ENCODE peak calls at places on chromosomes 11 and 22, in ten cellular contexts. Y is HL-60; S is body of pancreas; R is upper lobe of right lung; E is pancreas; H is lower lobe of right lung; D is CD4-positive, CD25-positive, alpha-beta regulatory T cell; U is cardiac muscle cell; J is H9; F is fibroblast of lung. A is an unnamed sample. For H3K27me3, the result is how much of the 10 kb centered on the place peaks cover.

GRCh38 chr11:32386770-32387377 is 48.5 kb downstream of the WT1 start:
- DNase-seq in D (no peak), F (peak), J (no peak), H (no peak), R (no peak), E (no peak), U (peak), S (no peak), Y (peak), A (no peak)

GRCh38 chr11:103222801-103223200 is 113.6 kb downstream of the DYNC2H1 start:
- DNase-seq in Y (no peak), E (no peak), D (no peak), S (peak), H (no peak), U (peak), J (no peak), R (no peak), F (peak), A (no peak)

GRCh38 chr22:25627271-25627848 is 62.9 kb downstream of the GRK3 start:
- DNase-seq in J (no peak), F (peak), S (no peak), E (no peak), Y (no peak), H (no peak), D (no peak), U (peak), R (no peak), A (no peak)

GRCh38 chr22:28497188-28497587 is 182.5 kb downstream of the TTC28 start:
- DNase-seq in R (no peak), S (no peak), E (no peak), U (no peak), J (no peak), H (no peak), D (no peak), Y (no peak), F (peak), A (no peak)

GRCh38 chr22:49627217-49628181 is 200.2 kb downstream of the BRD1 start:
- DNase-seq in R (no peak), E (peak), S (no peak), F (no peak), U (no peak), H (peak), J (no peak), Y (no peak), D (no peak), A (no peak)

GRCh38 chr22:28175730-28176492 is 256.9 kb upstream of the PITPNB start:
- DNase-seq in D (no peak), H (no peak), Y (no peak), F (peak), U (no peak), S (no peak), R (no peak), E (no peak), J (no peak), A (no peak)

GRCh38 chr11:119295178-119295577 is 21.8 kb downstream of the MCAM start:
- DNase-seq in D (no peak), U (peak), E (no peak), Y (no peak), H (no peak), J (no peak), F (no peak), S (no peak), R (no peak), A (no peak)

GRCh38 chr11:131108780-131109179 is 192.5 kb upstream of the SNX19 start:
- DNase-seq in U (no peak), H (no peak), R (no peak), F (peak), S (no peak), D (no peak), E (no peak), Y (no peak), J (no peak), A (no peak)

GRCh38 chr22:48707749-48708557 is 1119.7 kb downstream of the BRD1 start:
- DNase-seq in D (no peak), R (peak), E (peak), F (no peak), Y (no peak), U (no peak), J (no peak), H (no peak), S (no peak), A (no peak)

GRCh38 chr11:24216488-24216887 is 280.4 kb upstream of the LUZP2 start:
- DNase-seq in J (no peak), D (no peak), E (no peak), Y (no peak), H (no peak), F (no peak), R (no peak), U (no peak), S (no peak), A (no peak)

GRCh38 chr11:34480339-34480738 is 33.3 kb downstream of the ELF5 start:
- DNase-seq in U (peak), S (no peak), R (no peak), H (no peak), D (no peak), E (no peak), J (no peak), F (peak), Y (no peak), A (no peak)

GRCh38 chr11:101912823-101913284 is 2.0 kb upstream of the CEP126 start:
- DNase-seq in S (no peak), Y (no peak), H (no peak), D (no peak), U (peak), J (no peak), F (peak), R (no peak), E (no peak), A (no peak)

GRCh38 chr11:110973401-110973980 is 261.3 kb upstream of the ARHGAP20 start:
- DNase-seq in R (no peak), Y (no peak), D (no peak), S (no peak), F (no peak), E (no peak), U (no peak), H (no peak), J (no peak), A (no peak)

GRCh38 chr11:107928767-107929507 is 689 bp downstream of the RAB39A start:
- DNase-seq in Y (peak), R (no peak), H (no peak), U (no peak), E (peak), F (no peak), D (no peak), J (peak), S (peak), A (no peak)

GRCh38 chr11:46659908-46660307 is 40.5 kb downstream of the ARHGAP1 start:
- DNase-seq in R (no peak), H (no peak), D (no peak), U (peak), J (no peak), F (peak), E (no peak), Y (peak), S (no peak), A (no peak)

GRCh38 chr11:1297576-1298473 is 11.6 kb downstream of the TOLLIP start:
- DNase-seq in D (no peak), H (peak), R (peak), Y (no peak), F (no peak), S (peak), U (no peak), J (peak), E (peak), A (no peak)

GRCh38 chr22:50609599-50609998 is 9.0 kb downstream of the MAPK8IP2 start:
- DNase-seq in D (no peak), U (no peak), S (no peak), H (no peak), Y (no peak), R (no peak), E (no peak), J (no peak), F (no peak), A (no peak)

GRCh38 chr22:50326959-50327710 is at the start of gene DENND6B:
- DNase-seq in F (peak), D (peak), J (peak), H (peak), U (peak), R (peak), S (peak), E (peak), Y (peak), A (peak)

GRCh38 chr11:125329786-125330185 is 165.2 kb downstream of the PKNOX2 start:
- DNase-seq in U (no peak), F (no peak), J (no peak), S (no peak), H (no peak), Y (no peak), D (no peak), E (no peak), R (no peak), A (no peak)

GRCh38 chr11:38791346-38791961 is 2193.4 kb upstream of the RAG2 start:
- DNase-seq in D (peak), U (peak), S (peak), J (peak), R (no peak), E (no peak), H (no peak), Y (peak), F (peak), A (no peak)

GRCh38 chr11:122189259-122189658 is 73.2 kb upstream of the BLID start:
- DNase-seq in J (no peak), Y (no peak), D (no peak), R (no peak), U (peak), H (no peak), F (peak), S (no peak), E (no peak), A (no peak)

GRCh38 chr22:29887358-29887757 is 4.4 kb downstream of the MTMR3 start:
- DNase-seq in J (no peak), S (no peak), U (no peak), F (no peak), D (no peak), R (no peak), E (no peak), H (no peak), Y (no peak), A (no peak)

GRCh38 chr22:46287873-46288751 is 8.6 kb upstream of the GTSE1 start:
- DNase-seq in Y (peak), J (no peak), U (no peak), F (no peak), S (peak), D (peak), R (peak), H (peak), E (no peak), A (no peak)

GRCh38 chr22:37520754-37521153 is 1.5 kb upstream of the CARD10 start:
- DNase-seq in Y (no peak), U (peak), H (no peak), F (no peak), D (no peak), S (no peak), R (no peak), E (no peak), J (no peak), A (no peak)

GRCh38 chr22:37517826-37518450 is 1.3 kb downstream of the CARD10 start:
- DNase-seq in R (no peak), D (no peak), U (no peak), H (no peak), F (no peak), S (no peak), E (no peak), Y (no peak), J (no peak), A (no peak)

GRCh38 chr22:37519268-37520195 is at the start of gene CARD10:
- DNase-seq in S (peak), J (no peak), D (no peak), Y (peak), E (peak), H (no peak), F (peak), U (peak), R (no peak), A (no peak)

GRCh38 chr22:37518509-37519267 is 527 bp downstream of the CARD10 start:
- DNase-seq in U (peak), S (peak), E (peak), F (peak), Y (no peak), H (no peak), R (no peak), J (no peak), D (no peak), A (no peak)

DNA sequence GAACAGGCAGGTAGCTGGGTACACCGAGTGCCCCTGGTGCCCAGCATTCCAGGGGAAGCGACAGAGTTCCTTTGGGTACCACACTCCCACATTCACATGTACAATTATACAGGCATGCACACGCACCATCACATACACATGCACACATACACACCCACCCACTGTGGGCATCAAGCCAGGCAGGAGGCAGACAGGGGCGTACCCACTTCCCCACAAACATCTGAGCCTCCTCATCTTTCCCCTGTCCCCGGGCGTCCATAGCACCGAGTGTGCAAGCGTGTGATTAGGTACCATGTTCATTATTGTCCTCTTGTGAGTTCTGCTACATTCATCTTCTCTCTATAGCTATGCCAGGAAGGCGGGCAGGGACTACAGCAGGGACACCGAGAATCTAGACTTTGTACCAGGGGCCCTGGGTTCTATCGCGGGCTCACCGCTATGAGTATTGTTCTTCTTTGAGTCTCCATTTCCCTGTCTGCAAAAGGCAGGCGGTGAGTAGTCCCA is 2.1 kb upstream of the CARD10 start:
- DNase-seq in H (no peak), U (no peak), J (no peak), D (no peak), R (no peak), F (no peak), E (no peak), Y (no peak), S (no peak), A (no peak)
- H3K27me3 ChIP-seq in H (under half), U (under half), J (under half), D (under half), R (under half), F (under half), E (under half), Y (under half), S (under half), A (under half)

DNA sequence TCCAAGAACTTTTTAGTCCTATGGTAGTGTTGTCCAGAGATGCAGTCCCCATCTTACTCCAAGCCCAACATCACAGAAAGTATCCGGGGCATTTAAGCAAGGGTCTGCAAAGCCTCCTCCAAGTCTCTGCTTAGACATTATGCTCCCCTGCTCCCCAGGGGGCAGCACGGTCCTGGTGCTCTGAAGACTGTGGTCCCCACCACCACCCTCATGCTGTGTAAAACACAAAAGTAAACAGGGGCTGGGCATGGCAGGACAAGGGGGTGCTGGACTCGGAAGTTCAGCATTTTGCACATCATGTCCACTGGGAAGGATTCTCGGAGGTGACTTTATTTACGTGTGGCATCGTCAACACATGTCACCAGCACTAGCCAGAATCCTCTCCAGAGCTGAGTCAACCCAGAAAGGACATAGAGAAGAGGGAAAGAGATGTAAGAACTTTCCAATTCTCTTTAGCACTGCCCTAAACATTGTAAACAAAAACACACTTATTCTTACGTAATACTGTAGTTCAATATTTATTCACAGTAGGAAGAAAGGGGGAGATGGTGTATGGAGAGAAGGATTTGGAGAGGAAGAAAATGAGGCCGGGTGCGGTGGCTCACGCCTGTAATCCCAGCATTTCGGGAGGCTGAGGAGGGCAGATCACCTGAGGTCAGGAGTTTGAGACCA is 37.7 kb downstream of the TCIRG1 start:
- DNase-seq in F (no peak), U (no peak), D (no peak), J (no peak), H (no peak), R (no peak), S (peak), E (no peak), Y (no peak), A (no peak)
- H3K27me3 ChIP-seq in F (under half), U (under half), D (under half), J (under half), H (under half), R (under half), S (under half), E (under half), Y (under half), A (under half)

DNA sequence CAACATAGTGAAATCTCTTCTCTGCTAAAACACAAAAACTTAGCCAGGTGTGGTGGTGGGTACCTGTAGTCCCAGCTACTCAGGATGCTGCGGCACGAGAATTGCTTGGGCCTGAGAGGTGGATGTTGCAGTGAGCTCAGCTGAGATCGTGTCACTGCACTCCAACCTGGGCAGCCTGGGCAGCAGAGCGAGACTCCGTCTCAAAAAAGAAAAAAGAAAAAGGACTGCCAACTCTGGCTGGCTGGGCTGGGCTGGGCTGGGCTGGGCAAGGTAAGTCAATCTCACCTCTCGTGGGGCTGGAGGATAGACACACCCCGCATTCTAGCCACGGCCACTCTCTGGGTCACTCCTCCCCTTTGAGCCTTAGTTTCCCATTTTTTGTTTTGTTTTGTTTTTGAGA is 26.9 kb downstream of the TEF start:
- DNase-seq in F (no peak), J (no peak), Y (no peak), E (no peak), D (no peak), U (no peak), S (no peak), H (no peak), R (no peak), A (no peak)
- H3K27me3 ChIP-seq in F (under half), J (under half), Y (under half), E (under half), D (under half), U (under half), S (under half), H (under half), R (under half), A (under half)

DNA sequence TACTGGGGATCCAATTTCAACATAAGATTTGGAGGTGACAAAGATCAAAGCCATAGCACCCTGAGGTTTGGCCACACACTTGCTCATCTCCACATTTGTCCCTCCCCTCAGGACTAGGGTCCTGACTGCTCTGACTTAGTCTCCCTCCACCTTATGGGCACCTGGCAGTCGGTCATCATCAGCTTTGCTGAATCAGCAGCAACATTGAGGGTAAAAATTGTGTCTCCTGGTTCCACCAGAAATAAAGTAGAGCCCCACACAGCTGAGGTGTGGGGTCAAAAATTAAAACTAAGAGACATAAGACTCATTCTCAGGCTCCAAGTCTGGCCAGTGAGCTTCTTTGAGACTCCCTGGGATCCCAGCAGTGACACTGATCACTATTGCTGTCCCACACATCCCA is 56.2 kb downstream of the GGTLC2 start:
- DNase-seq in U (no peak), R (no peak), H (no peak), F (no peak), J (no peak), Y (no peak), D (no peak), S (no peak), E (no peak), A (no peak)
- H3K27me3 ChIP-seq in U (under half), R (under half), H (under half), F (under half), J (under half), Y (under half), D (under half), S (under half), E (under half), A (under half)

GRCh38 chr11:129817282-129818051 is 1.8 kb downstream of the TMEM45B start:
- DNase-seq in S (no peak), J (no peak), R (no peak), F (no peak), Y (no peak), E (no peak), H (no peak), U (no peak), D (no peak), A (no peak)
- H3K27me3 ChIP-seq in S (under half), J (under half), R (under half), F (under half), Y (under half), E (under half), H (under half), U (half or more), D (under half), A (under half)

DNA sequence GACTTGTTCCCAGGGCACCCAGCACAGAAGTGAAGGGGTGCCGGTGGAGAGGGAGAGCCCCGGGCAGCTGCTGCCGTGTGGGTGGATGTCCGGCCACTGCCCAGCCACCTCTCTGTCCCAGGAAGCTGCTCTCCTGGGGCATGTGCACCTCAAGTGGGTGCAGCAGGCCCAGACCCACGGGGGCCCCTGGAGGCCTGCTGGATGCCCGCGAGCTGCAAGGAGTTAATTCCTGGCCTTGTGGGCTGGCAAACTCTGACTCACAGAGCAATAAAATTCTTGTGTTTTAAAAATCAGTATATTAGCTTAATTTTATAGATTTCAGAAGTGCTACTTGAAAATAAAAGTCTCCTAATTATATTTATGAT is 37.4 kb upstream of the KCNQ1OT1 start:
- DNase-seq in U (no peak), H (no peak), Y (no peak), R (no peak), J (no peak), E (no peak), D (no peak), S (no peak), F (no peak), A (no peak)
- H3K27me3 ChIP-seq in U (under half), H (under half), Y (under half), R (under half), J (under half), E (under half), D (under half), S (under half), F (under half), A (under half)

GRCh38 chr11:61553373-61554171 is 27.3 kb downstream of the SYT7 start:
- DNase-seq in Y (no peak), R (no peak), S (no peak), H (no peak), U (no peak), D (no peak), F (no peak), E (no peak), J (no peak), A (no peak)

GRCh38 chr11:61550665-61551227 is 30.1 kb downstream of the SYT7 start:
- DNase-seq in J (no peak), S (no peak), H (no peak), D (no peak), R (no peak), U (no peak), Y (no peak), F (no peak), E (no peak), A (no peak)

GRCh38 chr11:61552108-61552635 is 28.7 kb downstream of the SYT7 start:
- DNase-seq in H (no peak), J (no peak), F (no peak), E (no peak), U (no peak), D (no peak), S (no peak), R (no peak), Y (no peak), A (no peak)

GRCh38 chr11:61549662-61550568 is 31.0 kb downstream of the SYT7 start:
- DNase-seq in F (no peak), J (no peak), U (no peak), D (no peak), E (no peak), H (no peak), Y (no peak), R (no peak), S (no peak), A (no peak)

GRCh38 chr11:61551630-61552029 is 29.2 kb downstream of the SYT7 start:
- DNase-seq in Y (no peak), D (no peak), J (no peak), S (peak), U (peak), F (peak), R (no peak), H (no peak), E (no peak), A (no peak)
- H3K27me3 ChIP-seq in Y (under half), D (under half), J (under half), S (under half), U (under half), F (under half), R (under half), H (under half), E (under half), A (under half)

A was measured in CD4-positive, alpha-beta memory T cell.